ENCODE peak calls at places on chromosome 5, in five cellular contexts. One of them, this sample, is unnamed. For H3K9me3, the result is how much of the 10 kb centered on the place peaks cover.

GRCh38 chr5:56532411-56532935 is 282.9 kb upstream of the MAP3K1 start:
- DNase-seq in trophoblast cell: no peak
- DNase-seq in heart right ventricle: no peak
- DNase-seq in HCT116: no peak
- DNase-seq in fibroblast of lung: peak
- DNase-seq in this sample: no peak

GRCh38 chr5:92309336-92309991 is 926.3 kb upstream of the ARRDC3 start:
- DNase-seq in heart right ventricle: no peak
- DNase-seq in HCT116: peak
- DNase-seq in trophoblast cell: peak
- DNase-seq in fibroblast of lung: peak
- DNase-seq in this sample: peak

GRCh38 chr5:149310947-149311675 is 34.2 kb upstream of the GRPEL2 start:
- DNase-seq in heart right ventricle: peak
- DNase-seq in fibroblast of lung: peak
- DNase-seq in HCT116: no peak
- DNase-seq in trophoblast cell: no peak
- DNase-seq in this sample: no peak

GRCh38 chr5:155727512-155728145 is 599.3 kb upstream of the SGCD start:
- DNase-seq in trophoblast cell: no peak
- DNase-seq in fibroblast of lung: no peak
- DNase-seq in heart right ventricle: no peak
- DNase-seq in HCT116: no peak
- DNase-seq in this sample: no peak

GRCh38 chr5:95709967-95710650 is 21.0 kb upstream of the RHOBTB3 start:
- DNase-seq in trophoblast cell: peak
- DNase-seq in HCT116: peak
- DNase-seq in heart right ventricle: peak
- DNase-seq in fibroblast of lung: no peak
- DNase-seq in this sample: peak

GRCh38 chr5:65769539-65769938 is 47.5 kb downstream of the NLN start:
- DNase-seq in HCT116: peak
- DNase-seq in trophoblast cell: no peak
- DNase-seq in heart right ventricle: no peak
- DNase-seq in fibroblast of lung: peak
- DNase-seq in this sample: no peak

GRCh38 chr5:54829686-54830085 is 155.7 kb downstream of the ESM1 start:
- DNase-seq in fibroblast of lung: no peak
- DNase-seq in HCT116: no peak
- DNase-seq in heart right ventricle: no peak
- DNase-seq in trophoblast cell: no peak
- DNase-seq in this sample: no peak

GRCh38 chr5:32642276-32643002 is 57.1 kb downstream of the SUB1 start:
- DNase-seq in fibroblast of lung: peak
- DNase-seq in trophoblast cell: peak
- DNase-seq in heart right ventricle: no peak
- DNase-seq in HCT116: no peak
- DNase-seq in this sample: no peak

GRCh38 chr5:91219141-91219802 is 163.8 kb downstream of the ARRDC3 start:
- DNase-seq in HCT116: no peak
- DNase-seq in heart right ventricle: no peak
- DNase-seq in trophoblast cell: peak
- DNase-seq in fibroblast of lung: peak
- DNase-seq in this sample: peak

GRCh38 chr5:32187675-32188074 is 13.6 kb upstream of the GOLPH3 start:
- DNase-seq in trophoblast cell: no peak
- DNase-seq in HCT116: no peak
- DNase-seq in fibroblast of lung: no peak
- DNase-seq in heart right ventricle: no peak
- DNase-seq in this sample: no peak

GRCh38 chr5:68894673-68895072 is 199.1 kb upstream of the SLC30A5 start:
- DNase-seq in HCT116: no peak
- DNase-seq in fibroblast of lung: no peak
- DNase-seq in trophoblast cell: peak
- DNase-seq in heart right ventricle: no peak
- DNase-seq in this sample: peak

GRCh38 chr5:167861134-167861930 is 430.1 kb upstream of the WWC1 start:
- DNase-seq in heart right ventricle: peak
- DNase-seq in HCT116: no peak
- DNase-seq in trophoblast cell: peak
- DNase-seq in fibroblast of lung: peak
- DNase-seq in this sample: peak

GRCh38 chr5:143721960-143722359 is 90.0 kb upstream of the HMHB1 start:
- DNase-seq in HCT116: no peak
- DNase-seq in trophoblast cell: no peak
- DNase-seq in fibroblast of lung: no peak
- DNase-seq in heart right ventricle: no peak
- DNase-seq in this sample: no peak

GRCh38 chr5:58631895-58632294 is 49.0 kb downstream of the RAB3C start:
- DNase-seq in HCT116: no peak
- DNase-seq in trophoblast cell: no peak
- DNase-seq in heart right ventricle: no peak
- DNase-seq in fibroblast of lung: no peak
- DNase-seq in this sample: no peak

GRCh38 chr5:122007445-122008010 is 45.8 kb downstream of the SRFBP1 start:
- DNase-seq in heart right ventricle: no peak
- DNase-seq in HCT116: no peak
- DNase-seq in fibroblast of lung: no peak
- DNase-seq in trophoblast cell: no peak
- DNase-seq in this sample: no peak

GRCh38 chr5:130045334-130045733 is 141.1 kb downstream of the CHSY3 start:
- DNase-seq in trophoblast cell: no peak
- DNase-seq in fibroblast of lung: no peak
- DNase-seq in HCT116: no peak
- DNase-seq in heart right ventricle: no peak
- DNase-seq in this sample: no peak

GRCh38 chr5:154743812-154744211 is 11.4 kb upstream of the LARP1 start:
- DNase-seq in HCT116: no peak
- DNase-seq in heart right ventricle: no peak
- DNase-seq in trophoblast cell: no peak
- DNase-seq in fibroblast of lung: no peak
- DNase-seq in this sample: no peak

GRCh38 chr5:136329791-136330190 is 35.6 kb downstream of the TRPC7 start:
- DNase-seq in trophoblast cell: no peak
- DNase-seq in heart right ventricle: no peak
- DNase-seq in HCT116: no peak
- DNase-seq in fibroblast of lung: no peak
- DNase-seq in this sample: no peak

GRCh38 chr5:132437604-132438275 is 52.8 kb downstream of the IRF1 start:
- DNase-seq in fibroblast of lung: peak
- DNase-seq in HCT116: no peak
- DNase-seq in heart right ventricle: peak
- DNase-seq in trophoblast cell: peak
- DNase-seq in this sample: no peak

GRCh38 chr5:160339406-160340140 is 27.2 kb upstream of the CCNJL start:
- DNase-seq in fibroblast of lung: no peak
- DNase-seq in heart right ventricle: no peak
- DNase-seq in trophoblast cell: no peak
- DNase-seq in HCT116: no peak
- DNase-seq in this sample: no peak

GRCh38 chr5:143480001-143480400 is 76.5 kb upstream of the NR3C1 start:
- DNase-seq in trophoblast cell: peak
- DNase-seq in fibroblast of lung: no peak
- DNase-seq in heart right ventricle: no peak
- DNase-seq in HCT116: no peak
- DNase-seq in this sample: no peak

GRCh38 chr5:68382640-68383039 is 167.1 kb downstream of the PIK3R1 start:
- DNase-seq in trophoblast cell: no peak
- DNase-seq in HCT116: no peak
- DNase-seq in heart right ventricle: no peak
- DNase-seq in fibroblast of lung: no peak
- DNase-seq in this sample: no peak

GRCh38 chr5:120207139-120207538 is 257.0 kb upstream of the PRR16 start:
- DNase-seq in HCT116: no peak
- DNase-seq in heart right ventricle: no peak
- DNase-seq in fibroblast of lung: peak
- DNase-seq in trophoblast cell: peak
- DNase-seq in this sample: no peak

GRCh38 chr5:132877938-132878337 is 4.5 kb downstream of the LEAP2 start:
- DNase-seq in fibroblast of lung: peak
- DNase-seq in trophoblast cell: no peak
- DNase-seq in heart right ventricle: peak
- DNase-seq in HCT116: no peak
- DNase-seq in this sample: no peak

GRCh38 chr5:142246263-142246662 is 78.6 kb downstream of the SPRY4 start:
- DNase-seq in heart right ventricle: no peak
- DNase-seq in trophoblast cell: peak
- DNase-seq in fibroblast of lung: peak
- DNase-seq in HCT116: no peak
- DNase-seq in this sample: no peak

GRCh38 chr5:170232786-170233185 is at the start of gene C5orf58:
- DNase-seq in heart right ventricle: peak
- DNase-seq in trophoblast cell: peak
- DNase-seq in HCT116: no peak
- DNase-seq in fibroblast of lung: no peak
- DNase-seq in this sample: no peak

GRCh38 chr5:142353093-142353472 is 28.3 kb upstream of the SPRY4 start:
- DNase-seq in trophoblast cell: peak
- DNase-seq in HCT116: no peak
- DNase-seq in heart right ventricle: no peak
- DNase-seq in fibroblast of lung: no peak
- DNase-seq in this sample: no peak

GRCh38 chr5:150488519-150489357 is 19.2 kb upstream of the NDST1 start:
- DNase-seq in fibroblast of lung: peak
- DNase-seq in heart right ventricle: peak
- DNase-seq in trophoblast cell: peak
- DNase-seq in HCT116: no peak
- DNase-seq in this sample: no peak

GRCh38 chr5:10192309-10192708 is 57.4 kb downstream of the ATPSCKMT start:
- DNase-seq in trophoblast cell: no peak
- DNase-seq in HCT116: no peak
- DNase-seq in heart right ventricle: no peak
- DNase-seq in fibroblast of lung: peak
- DNase-seq in this sample: no peak

GRCh38 chr5:14298126-14298847 is 155.1 kb downstream of the TRIO start:
- DNase-seq in HCT116: no peak
- DNase-seq in trophoblast cell: no peak
- DNase-seq in fibroblast of lung: peak
- DNase-seq in heart right ventricle: no peak
- DNase-seq in this sample: no peak

DNA sequence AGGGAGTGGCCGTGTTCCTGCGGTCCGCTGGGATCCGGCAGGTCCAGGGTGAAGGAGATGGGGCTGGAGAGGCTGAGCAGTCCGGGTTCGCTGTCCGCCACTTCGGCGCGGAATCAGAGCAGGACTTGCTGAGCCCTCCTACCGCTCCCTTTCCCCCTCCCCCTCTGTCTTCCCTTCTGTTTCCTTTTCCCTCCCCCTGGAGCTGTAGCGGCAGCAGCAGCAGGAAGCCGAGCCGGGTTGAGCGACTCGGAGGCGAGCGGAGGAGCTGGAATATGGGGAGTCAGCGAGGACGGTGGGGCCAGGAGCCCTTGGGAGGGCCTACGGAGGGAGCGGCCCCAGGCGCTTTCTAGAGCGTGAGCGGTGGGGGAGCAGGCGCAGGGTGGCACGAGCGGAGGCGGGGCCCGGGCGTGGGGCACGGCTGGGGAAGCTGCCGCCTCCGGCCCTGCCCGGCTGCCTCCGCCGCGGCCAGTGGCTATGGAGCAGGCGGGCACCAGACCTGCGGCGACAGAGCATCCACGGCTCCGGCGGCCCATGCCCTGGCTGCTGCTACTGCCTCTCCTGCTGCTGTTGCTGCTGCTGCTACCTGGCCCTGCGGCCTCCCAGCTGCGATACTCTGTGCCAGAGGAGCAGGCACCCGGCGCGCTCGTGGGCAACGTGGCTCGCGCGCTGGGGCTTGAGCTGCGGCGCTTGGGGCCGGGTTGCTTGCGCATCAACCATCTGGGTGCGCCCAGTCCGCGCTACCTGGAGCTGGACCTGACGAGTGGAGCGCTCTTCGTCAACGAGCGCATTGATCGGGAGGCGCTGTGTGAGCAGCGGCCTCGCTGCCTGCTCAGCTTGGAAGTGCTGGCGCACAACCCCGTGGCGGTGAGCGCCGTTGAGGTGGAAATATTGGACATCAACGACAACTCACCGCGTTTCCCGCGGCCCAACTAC is at the start of gene PCDHAC2:
- DNase-seq in fibroblast of lung: peak
- DNase-seq in trophoblast cell: no peak
- DNase-seq in heart right ventricle: peak
- DNase-seq in HCT116: peak
- DNase-seq in this sample: no peak
- H3K4me3 ChIP-seq in fibroblast of lung: peak
- H3K4me3 ChIP-seq in trophoblast cell: peak
- H3K4me3 ChIP-seq in heart right ventricle: peak
- H3K4me3 ChIP-seq in HCT116: peak
- H3K4me3 ChIP-seq in this sample: peak

GRCh38 chr5:179122411-179123108 is 62.4 kb downstream of the ZNF354C start:
- DNase-seq in heart right ventricle: no peak
- DNase-seq in trophoblast cell: no peak
- DNase-seq in HCT116: no peak
- DNase-seq in fibroblast of lung: no peak
- DNase-seq in this sample: no peak
- H3K9me3 ChIP-seq in heart right ventricle: under half
- H3K9me3 ChIP-seq in trophoblast cell: half or more
- H3K9me3 ChIP-seq in HCT116: under half
- H3K9me3 ChIP-seq in fibroblast of lung: under half
- H3K9me3 ChIP-seq in this sample: under half

DNA sequence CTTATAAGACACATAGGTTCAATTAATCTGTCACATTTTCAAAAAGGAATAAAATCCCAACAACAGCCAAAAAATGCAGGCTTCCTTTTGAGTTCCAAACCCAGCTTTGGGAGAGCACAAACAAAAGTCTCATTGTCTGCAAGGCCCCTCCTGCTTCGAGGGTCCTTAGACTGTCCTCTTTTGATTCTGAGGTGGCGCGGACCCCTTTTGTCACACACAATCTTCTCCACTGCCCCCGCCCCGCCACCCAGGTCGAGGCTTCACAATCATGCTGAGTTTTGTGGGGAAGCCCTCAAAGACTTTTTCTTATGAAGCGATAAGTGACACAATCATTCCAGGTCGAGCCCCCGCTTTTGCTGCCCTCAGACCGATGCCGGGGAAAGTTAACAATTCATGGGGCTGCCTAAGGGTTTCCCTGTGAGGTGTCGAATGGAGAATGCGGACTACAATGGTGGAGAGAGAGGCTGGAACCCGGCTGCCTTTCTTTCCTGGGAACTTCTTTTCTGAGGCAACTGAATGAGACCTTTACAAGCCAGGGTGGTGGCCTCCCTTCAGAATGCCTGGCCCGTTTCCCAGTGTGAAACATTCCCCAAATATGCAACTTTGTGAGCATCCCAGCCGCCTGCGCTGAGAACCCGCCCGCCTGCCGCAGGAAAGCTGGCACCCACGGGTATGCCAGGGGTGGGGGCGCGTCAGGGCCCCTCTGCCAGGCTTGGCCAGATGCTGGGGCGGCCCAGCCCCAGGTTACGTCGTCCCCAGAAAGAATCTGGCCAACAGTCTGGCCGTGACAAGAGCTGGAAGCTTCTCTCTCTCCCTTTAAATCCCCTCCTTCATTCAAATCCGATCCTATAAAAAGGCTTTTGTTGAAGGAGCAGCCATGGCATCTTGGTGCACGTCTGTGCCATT is 71.9 kb downstream of the MAP1B start:
- DNase-seq in fibroblast of lung: peak
- DNase-seq in heart right ventricle: peak
- DNase-seq in HCT116: peak
- DNase-seq in trophoblast cell: no peak
- DNase-seq in this sample: peak
- H3K27ac ChIP-seq in fibroblast of lung: peak
- H3K27ac ChIP-seq in heart right ventricle: peak
- H3K27ac ChIP-seq in HCT116: peak
- H3K27ac ChIP-seq in trophoblast cell: no peak
- H3K27ac ChIP-seq in this sample: peak

GRCh38 chr5:50439221-50439620 is 1.9 kb downstream of the EMB start:
- DNase-seq in HCT116: no peak
- DNase-seq in fibroblast of lung: no peak
- DNase-seq in trophoblast cell: no peak
- DNase-seq in heart right ventricle: no peak
- DNase-seq in this sample: no peak
- H3K4me3 ChIP-seq in HCT116: no peak
- H3K4me3 ChIP-seq in fibroblast of lung: no peak
- H3K4me3 ChIP-seq in trophoblast cell: no peak
- H3K4me3 ChIP-seq in heart right ventricle: no peak
- H3K4me3 ChIP-seq in this sample: no peak